ENCODE peak calls at places on chromosomes 4 and X, in ten cellular contexts. J, K, N, P, V, G, M, D, X and E are unnamed samples.

GRCh38 chr4:139167774-139168444 is 9.1 kb downstream of the ELF2 start:
- DNase-seq in N (no peak), G (peak; percentile 48), X (peak; percentile 57), J (no peak), M (no peak), K (peak; percentile 36), D (peak; percentile 31), V (no peak), P (no peak), E (peak; percentile 59)

GRCh38 chrX:97898798-97899197 is 1015.1 kb downstream of the RPA4 start:
- DNase-seq in K (peak; percentile 31), G (no peak), M (no peak), N (peak; percentile 18), V (no peak), P (no peak), J (no peak), X (peak; percentile 61), D (no peak), E (no peak)

GRCh38 chr4:136319789-136320470 is 1212.4 kb downstream of the PCDH18 start:
- DNase-seq in N (no peak), M (no peak), J (no peak), G (no peak), P (no peak), D (no peak), X (peak; percentile 1), K (peak; percentile 11), V (no peak), E (no peak)

GRCh38 chrX:47358387-47359065 is 11.9 kb upstream of the ZNF157 start:
- DNase-seq in P (no peak), V (no peak), K (peak; percentile 36), G (no peak), M (no peak), X (no peak), D (no peak), J (no peak), N (no peak), E (peak; percentile 22)

GRCh38 chr4:37601527-37601926 is 84.6 kb downstream of the RELL1 start:
- DNase-seq in K (peak; percentile 51), J (no peak), V (no peak), X (peak; percentile 43), P (peak; percentile 59), D (no peak), G (no peak), N (peak; percentile 82), M (no peak), E (no peak)

GRCh38 chr4:7244766-7245320 is 52.5 kb downstream of the SORCS2 start:
- DNase-seq in V (no peak), X (no peak), P (no peak), J (no peak), D (no peak), G (no peak), M (no peak), K (no peak), N (no peak), E (no peak)

GRCh38 chr4:100170986-100171385 is 19.3 kb downstream of the DDIT4L start:
- DNase-seq in P (no peak), X (no peak), D (no peak), K (peak; percentile 34), G (no peak), J (no peak), M (no peak), V (no peak), N (no peak), E (no peak)

GRCh38 chrX:10360121-10360520 is 203.3 kb downstream of the CLCN4 start:
- DNase-seq in D (peak; percentile 4), V (peak; percentile 21), P (no peak), N (no peak), K (no peak), G (peak; percentile 39), M (no peak), X (no peak), J (no peak), E (no peak)

GRCh38 chr4:61204353-61204752 is 4.2 kb downstream of the ADGRL3 start:
- DNase-seq in M (no peak), P (no peak), K (no peak), G (no peak), D (no peak), V (no peak), X (peak; percentile 2), J (no peak), N (no peak), E (no peak)

GRCh38 chr4:35503435-35503834 is 740.9 kb downstream of the ARAP2 start:
- DNase-seq in K (no peak), M (no peak), N (no peak), D (no peak), G (no peak), X (no peak), P (no peak), V (no peak), J (no peak), E (no peak)

GRCh38 chr4:103895876-103896465 is 176.2 kb upstream of the TACR3 start:
- DNase-seq in J (no peak), V (no peak), D (no peak), N (no peak), X (peak; percentile 3), K (no peak), M (no peak), G (no peak), P (no peak), E (no peak)

GRCh38 chr4:37453004-37453360 is 208.4 kb downstream of the NWD2 start:
- DNase-seq in P (no peak), N (peak; percentile 2), J (no peak), V (no peak), G (peak; percentile 47), D (peak; percentile 63), K (peak; percentile 68), X (peak; percentile 39), M (no peak), E (peak; percentile 55)

GRCh38 chrX:100207331-100208024 is 202.6 kb downstream of the PCDH19 start:
- DNase-seq in K (no peak), P (no peak), G (no peak), V (no peak), N (no peak), M (no peak), D (no peak), X (no peak), J (no peak), E (no peak)

GRCh38 chr4:14218641-14219040 is 591.1 kb upstream of the BOD1L1 start:
- DNase-seq in P (no peak), X (no peak), V (no peak), D (no peak), K (no peak), M (no peak), G (no peak), J (no peak), N (no peak), E (peak; percentile 36)

GRCh38 chr4:72931346-72931745 is 138.2 kb downstream of the COX18 start:
- DNase-seq in V (no peak), K (no peak), D (no peak), P (no peak), J (no peak), X (no peak), G (no peak), M (no peak), N (no peak), E (no peak)

GRCh38 chrX:46574337-46574940 is 874 bp downstream of the CHST7 start:
- DNase-seq in P (peak; percentile 54), M (peak; percentile 69), K (peak; percentile 29), V (peak; percentile 51), N (no peak), X (no peak), D (no peak), J (peak; percentile 60), G (peak; percentile 51), E (peak; percentile 24)

GRCh38 chr4:80207664-80208063 is 10.4 kb downstream of the PRDM8 start:
- DNase-seq in M (no peak), V (no peak), P (no peak), N (no peak), X (no peak), G (no peak), J (no peak), K (no peak), D (no peak), E (no peak)

GRCh38 chrX:76454456-76454927 is 27.0 kb downstream of the MAGEE1 start:
- DNase-seq in N (no peak), V (no peak), X (peak; percentile 8), G (peak; percentile 6), K (peak; percentile 2), P (no peak), J (no peak), M (no peak), D (no peak), E (peak; percentile 24)

GRCh38 chr4:148800943-148801342 is 358.7 kb upstream of the NR3C2 start:
- DNase-seq in X (no peak), N (no peak), D (peak; percentile 31), K (no peak), P (no peak), G (no peak), V (no peak), M (no peak), J (no peak), E (peak; percentile 79)

GRCh38 chr4:189117426-189117825 is 823.2 kb upstream of the FRG1 start:
- DNase-seq in V (no peak), X (peak; percentile 2), P (no peak), J (no peak), M (no peak), N (no peak), G (no peak), D (no peak), K (no peak), E (peak; percentile 18)
- TF ChIP-seq CTCF in V (no peak), X (peak; percentile 70), P (no peak), J (no peak), M (no peak), N (peak; percentile 32), G (no peak), D (no peak), K (no peak), E (peak; percentile 11)

GRCh38 chr4:46329118-46329976 is 60.6 kb downstream of the GABRA2 start:
- DNase-seq in K (no peak), N (no peak), J (no peak), X (no peak), P (no peak), M (no peak), V (peak; percentile 16), D (peak; percentile 12), G (peak; percentile 2), E (peak; percentile 66)
- TF ChIP-seq CTCF in K (no peak), N (no peak), J (no peak), X (no peak), P (no peak), M (peak; percentile 71), V (peak; percentile 54), D (peak; percentile 28), G (peak; percentile 54), E (peak; percentile 67)

DNA sequence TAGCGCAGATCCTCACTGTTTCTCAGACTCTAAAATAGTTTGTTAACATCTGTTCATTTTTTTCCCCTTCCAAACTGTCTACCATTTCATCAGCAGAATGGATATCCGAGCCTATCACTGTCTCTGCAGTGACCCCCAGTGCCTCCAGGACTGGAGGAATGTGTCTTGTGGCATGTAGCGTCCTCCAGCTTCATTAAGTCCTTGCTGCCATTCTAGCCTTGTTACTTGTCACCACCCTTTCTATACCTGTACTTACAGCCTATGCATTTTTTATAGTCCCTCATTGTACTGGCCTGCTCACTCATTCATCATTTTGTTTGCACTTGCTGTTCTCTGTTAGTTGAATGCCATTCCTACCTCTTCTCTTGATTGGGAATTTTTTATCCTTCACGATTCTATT is 179.1 kb downstream of the BMPR1B start:
- DNase-seq in J (no peak), P (no peak), V (no peak), D (no peak), M (no peak), X (no peak), K (no peak), G (no peak), N (no peak), E (no peak)
- TF ChIP-seq CTCF in J (no peak), P (no peak), V (no peak), D (no peak), M (no peak), X (no peak), K (no peak), G (no peak), N (no peak), E (no peak)

GRCh38 chrX:134396174-134396573 is 63.8 kb upstream of the HPRT1 start:
- DNase-seq in N (no peak), J (no peak), K (peak; percentile 16), V (no peak), G (peak; percentile 38), D (no peak), M (no peak), P (no peak), X (peak; percentile 17), E (peak; percentile 18)
- TF ChIP-seq CTCF in N (peak; percentile 64), J (no peak), K (peak; percentile 14), V (peak; percentile 62), G (peak; percentile 93), D (peak; percentile 73), M (peak; percentile 88), P (peak; percentile 58), X (peak; percentile 79), E (peak; percentile 81)